ENCODE peak calls at places on chromosomes 2 and 18, in eight cellular contexts. K is NCI-H1105 treated with DMSO at 0.1 percent for 48 hours; Z is B cell; U is fibroblast of the conjunctiva; H is HCEC 1CT; A is NCI-H2171 treated with DMSO at 0.1 percent for 48 hours; C is activated naive CD4-positive, alpha-beta T cell; X is cardiac fibroblast. R is an unnamed sample.

GRCh38 chr2:107932483-107932882 is 53.8 kb upstream of the SLC5A7 start:
- DNase-seq in Z (no peak), K (peak), H (no peak), X (peak), U (peak), A (peak), C (no peak), R (peak)

GRCh38 chr2:85854166-85854509 is 34.7 kb downstream of the ST3GAL5 start:
- DNase-seq in H (no peak), Z (no peak), A (no peak), K (no peak), C (no peak), X (no peak), U (no peak), R (no peak)

GRCh38 chr2:169565686-169566085 is 8.0 kb downstream of the FASTKD1 start:
- DNase-seq in C (no peak), K (no peak), H (no peak), U (no peak), A (no peak), Z (no peak), X (no peak), R (no peak)

GRCh38 chr2:118913805-118914645 is 28.0 kb upstream of the MARCO start:
- DNase-seq in C (no peak), Z (no peak), H (no peak), U (no peak), X (no peak), A (no peak), K (no peak), R (peak)

GRCh38 chr18:48949051-48949605 is 1.6 kb downstream of the SMAD7 start:
- DNase-seq in U (no peak), K (peak), Z (peak), C (no peak), A (peak), H (no peak), X (no peak), R (no peak)

GRCh38 chr2:105649534-105649933 is 95.2 kb upstream of the NCK2 start:
- DNase-seq in K (no peak), C (no peak), A (no peak), Z (no peak), H (no peak), U (no peak), X (no peak), R (no peak)

GRCh38 chr2:160278889-160279196 is 78.8 kb upstream of the ITGB6 start:
- DNase-seq in H (peak), A (no peak), U (no peak), K (peak), X (peak), C (no peak), Z (no peak), R (no peak)

GRCh38 chr2:233289590-233290424 is 17.8 kb upstream of the SAG start:
- DNase-seq in K (no peak), H (no peak), C (no peak), X (no peak), U (no peak), Z (no peak), A (no peak), R (no peak)

GRCh38 chr18:21363411-21363810 is 121.4 kb downstream of the GREB1L start:
- DNase-seq in K (no peak), H (no peak), C (no peak), A (no peak), U (no peak), Z (no peak), X (no peak), R (no peak)

GRCh38 chr2:130829020-130829419 is 7.7 kb upstream of the ARHGEF4 start:
- DNase-seq in C (no peak), Z (no peak), U (no peak), H (no peak), X (no peak), K (no peak), A (no peak), R (no peak)

GRCh38 chr18:64202229-64202835 is 53.4 kb upstream of the LINC00305 start:
- DNase-seq in X (no peak), K (peak), A (no peak), Z (no peak), U (no peak), H (no peak), C (no peak), R (no peak)

GRCh38 chr2:7881038-7881437 is 800.8 kb upstream of the ID2 start:
- DNase-seq in A (no peak), X (no peak), H (no peak), K (no peak), C (no peak), Z (no peak), U (no peak), R (no peak)

GRCh38 chr2:47551800-47552525 is 149.0 kb downstream of the MSH2 start:
- DNase-seq in H (no peak), X (no peak), U (no peak), Z (no peak), K (no peak), C (no peak), A (no peak), R (no peak)

GRCh38 chr2:108263425-108263824 is 23.7 kb downstream of the SULT1C3 start:
- DNase-seq in H (no peak), K (no peak), X (no peak), U (no peak), C (no peak), Z (no peak), A (no peak), R (no peak)

GRCh38 chr2:31384771-31385276 is 29.7 kb downstream of the XDH start:
- DNase-seq in K (no peak), Z (no peak), H (peak), A (no peak), X (peak), C (no peak), U (peak), R (peak)

GRCh38 chr2:177261115-177261779 is 3.3 kb downstream of the NFE2L2 start:
- DNase-seq in H (no peak), K (no peak), A (no peak), U (no peak), C (no peak), Z (no peak), X (no peak), R (no peak)

GRCh38 chr2:206125914-206126313 is 33.3 kb downstream of the NDUFS1 start:
- DNase-seq in Z (no peak), U (no peak), X (no peak), C (no peak), H (no peak), A (no peak), K (no peak), R (no peak)

GRCh38 chr18:52903858-52904257 is 563.9 kb downstream of the DCC start:
- DNase-seq in K (peak), C (no peak), X (peak), Z (no peak), A (peak), H (no peak), U (no peak), R (peak)

GRCh38 chr2:158366342-158366741 is 90.2 kb downstream of the CCDC148 start:
- DNase-seq in K (no peak), A (no peak), C (no peak), U (no peak), H (no peak), Z (no peak), X (no peak), R (no peak)

GRCh38 chr18:54647176-54647575 is 56.1 kb downstream of the DYNAP start:
- DNase-seq in U (no peak), C (no peak), A (peak), H (peak), X (peak), Z (no peak), K (peak), R (peak)

GRCh38 chr2:190794466-190795184 is 86.0 kb upstream of the GLS start:
- DNase-seq in C (no peak), X (no peak), K (no peak), Z (no peak), A (no peak), H (no peak), U (no peak), R (no peak)

GRCh38 chr2:69893684-69894481 is at the start of gene SNRNP27:
- DNase-seq in U (peak), K (peak), H (peak), X (peak), C (peak), A (peak), Z (peak), R (peak)

GRCh38 chr18:74604366-74604765 is 6.7 kb downstream of the ZNF407 start:
- DNase-seq in K (no peak), C (no peak), Z (no peak), U (no peak), H (no peak), A (no peak), X (no peak), R (no peak)

GRCh38 chr2:201933792-201934229 is 99.8 kb upstream of the FZD7 start:
- DNase-seq in X (peak), H (no peak), A (no peak), K (no peak), Z (no peak), U (no peak), C (no peak), R (no peak)

GRCh38 chr2:14960686-14961324 is 328.3 kb downstream of the LRATD1 start:
- DNase-seq in U (no peak), H (peak), A (no peak), X (no peak), K (no peak), C (no peak), Z (no peak), R (peak)

GRCh38 chr2:231250146-231250545 is 51.7 kb downstream of the ARMC9 start:
- DNase-seq in H (no peak), A (no peak), X (no peak), Z (no peak), C (no peak), U (no peak), K (no peak), R (no peak)

GRCh38 chr2:241804326-241805276 is 4.4 kb upstream of the NEU4 start:
- DNase-seq in A (no peak), Z (no peak), H (no peak), C (no peak), K (peak), U (no peak), X (peak), R (no peak)

GRCh38 chr18:9017170-9017899 is 85.2 kb upstream of the NDUFV2 start:
- DNase-seq in H (peak), C (peak), A (no peak), X (peak), K (no peak), U (peak), Z (peak), R (peak)

GRCh38 chr2:69222984-69223658 is 163.9 kb downstream of the GFPT1 start:
- DNase-seq in X (peak), A (peak), U (no peak), C (no peak), Z (no peak), K (peak), H (peak), R (no peak)

GRCh38 chr2:181312515-181312927 is 144.7 kb upstream of the ITGA4 start:
- DNase-seq in Z (peak), X (no peak), K (no peak), U (no peak), H (no peak), C (no peak), A (no peak), R (no peak)

GRCh38 chr2:207469953-207470699 is 59.6 kb upstream of the CREB1 start:
- DNase-seq in C (no peak), X (no peak), A (peak), H (no peak), U (no peak), Z (no peak), K (no peak), R (no peak)

GRCh38 chr2:854460-854859 is 96.2 kb upstream of the SNTG2 start:
- DNase-seq in H (no peak), A (peak), K (peak), Z (peak), X (peak), C (no peak), U (no peak), R (no peak)